ENCODE peak calls at places on chromosomes 12 and 14, in five cellular contexts. H is stimulated activated CD4-positive, alpha-beta T cell treated with anti-CD3 and anti-CD28 coated beads, Interleukin-15, amount 100 ng/mL, for 24 hours; G is Right ventricle myocardium inferior; I is myocyte; Z is heart left ventricle. D is an unnamed sample.

GRCh38 chr14:101055776-101056374 is 152.4 kb upstream of the RTL1 start:
- DNase-seq in H (no peak), G (no peak), I (no peak), Z (no peak), D (no peak)

GRCh38 chr14:93045965-93046695 is 69.6 kb downstream of the ITPK1 start:
- DNase-seq in H (no peak), G (no peak), I (peak), Z (no peak), D (peak)

GRCh38 chr12:67721216-67721615 is 72.7 kb downstream of the DYRK2 start:
- DNase-seq in H (no peak), G (no peak), I (peak), Z (peak), D (peak)

GRCh38 chr14:88039197-88039596 is 34.3 kb downstream of the GPR65 start:
- DNase-seq in H (no peak), G (no peak), I (no peak), Z (no peak), D (no peak)

GRCh38 chr14:69868363-69868963 is 10.8 kb upstream of the SMOC1 start:
- DNase-seq in H (no peak), G (no peak), I (no peak), Z (no peak), D (no peak)

GRCh38 chr12:53560386-53560785 is 53.1 kb upstream of the NPFF start:
- DNase-seq in H (no peak), G (no peak), I (peak), Z (no peak), D (no peak)

GRCh38 chr12:15274561-15274967 is 47.7 kb upstream of the PTPRO start:
- DNase-seq in H (no peak), G (no peak), I (no peak), Z (no peak), D (no peak)

GRCh38 chr12:122137229-122137628 is 36.8 kb downstream of the IL31 start:
- DNase-seq in H (no peak), G (no peak), I (no peak), Z (no peak), D (no peak)

GRCh38 chr12:4441355-4442330 is 4.0 kb downstream of the FGF6 start:
- DNase-seq in H (no peak), G (no peak), I (peak), Z (no peak), D (no peak)

GRCh38 chr12:48061943-48062719 is 43.7 kb downstream of the SENP1 start:
- DNase-seq in H (no peak), G (no peak), I (peak), Z (no peak), D (no peak)

D was measured in right cardiac atrium.